ENCODE peak calls at places on chromosomes 2 and 18, in five cellular contexts. X, S, L, O and A are unnamed samples.
A peak's percentile ranks its signal among the peaks of the same experiment; 100 is the strongest.

GRCh38 chr2:132542953-132543569 is 126.5 kb downstream of the GPR39 start:
- DNase-seq in X (no peak), S (no peak), L (no peak), O (no peak), A (no peak)

GRCh38 chr2:36371963-36372391 is 16.4 kb downstream of the CRIM1 start:
- DNase-seq in X (no peak), S (no peak), L (no peak), O (no peak), A (peak; percentile 89)

GRCh38 chr2:105843797-105844374 is 99.2 kb downstream of the NCK2 start:
- DNase-seq in X (no peak), S (no peak), L (no peak), O (no peak), A (no peak)

GRCh38 chr18:55189972-55190371 is 230.7 kb upstream of the CCDC68 start:
- DNase-seq in X (no peak), S (no peak), L (no peak), O (peak; percentile 46), A (no peak)

GRCh38 chr18:74610216-74610615 is 12.5 kb downstream of the ZNF407 start:
- DNase-seq in X (no peak), S (no peak), L (no peak), O (no peak), A (no peak)

GRCh38 chr2:235027558-235028214 is 75.9 kb downstream of the SH3BP4 start:
- DNase-seq in X (no peak), S (peak; percentile 82), L (no peak), O (no peak), A (no peak)

GRCh38 chr2:206531996-206532543 is 88.7 kb downstream of the ADAM23 start:
- DNase-seq in X (no peak), S (peak; percentile 29), L (no peak), O (no peak), A (no peak)

GRCh38 chr2:172967036-172967982 is 108.3 kb upstream of the MAP3K20 start:
- DNase-seq in X (no peak), S (peak; percentile 13), L (no peak), O (no peak), A (no peak)

GRCh38 chr2:22027345-22028005 is 903.7 kb downstream of the TDRD15 start:
- DNase-seq in X (no peak), S (no peak), L (no peak), O (peak; percentile 2), A (no peak)

GRCh38 chr18:73283788-73284187 is 416.0 kb upstream of the NETO1 start:
- DNase-seq in X (no peak), S (no peak), L (no peak), O (peak; percentile 51), A (peak; percentile 89)

GRCh38 chr2:174914894-174915760 is 90.1 kb downstream of the CHN1 start:
- DNase-seq in X (no peak), S (peak; percentile 58), L (no peak), O (no peak), A (no peak)

GRCh38 chr2:29232041-29232440 is 116.8 kb downstream of the CLIP4 start:
- DNase-seq in X (no peak), S (no peak), L (no peak), O (no peak), A (no peak)

GRCh38 chr18:2168022-2168421 is 403.3 kb downstream of the METTL4 start:
- DNase-seq in X (no peak), S (no peak), L (no peak), O (no peak), A (no peak)

GRCh38 chr2:43792653-43793052 is 18.8 kb downstream of the DYNC2LI1 start:
- DNase-seq in X (no peak), S (no peak), L (no peak), O (no peak), A (no peak)

GRCh38 chr2:239425496-239426098 is 24.8 kb upstream of the HDAC4 start:
- DNase-seq in X (no peak), S (no peak), L (no peak), O (no peak), A (no peak)

GRCh38 chr2:217785544-217786045 is 217.2 kb downstream of the TNS1 start:
- DNase-seq in X (peak; percentile 88), S (peak; percentile 85), L (peak; percentile 63), O (peak; percentile 93), A (peak; percentile 33)

GRCh38 chr2:163347982-163348842 is 387.6 kb downstream of the FIGN start:
- DNase-seq in X (no peak), S (peak; percentile 51), L (peak; percentile 62), O (peak; percentile 76), A (peak; percentile 38)

GRCh38 chr2:232236200-232236599 is 142.4 kb upstream of the ALPP start:
- DNase-seq in X (peak; percentile 70), S (no peak), L (no peak), O (no peak), A (no peak)

GRCh38 chr2:167692191-167692590 is 555.2 kb downstream of the STK39 start:
- DNase-seq in X (no peak), S (no peak), L (no peak), O (no peak), A (no peak)

GRCh38 chr18:62777814-62778213 is 62.5 kb downstream of the PHLPP1 start:
- DNase-seq in X (no peak), S (no peak), L (no peak), O (no peak), A (no peak)

GRCh38 chr2:120749506-120750431 is 14.1 kb downstream of the GLI2 start:
- DNase-seq in X (no peak), S (peak; percentile 11), L (no peak), O (no peak), A (no peak)

GRCh38 chr2:233814436-233814835 is 36.3 kb downstream of the MROH2A start:
- DNase-seq in X (no peak), S (no peak), L (no peak), O (no peak), A (no peak)

GRCh38 chr2:164145093-164145987 is 409.5 kb upstream of the FIGN start:
- DNase-seq in X (peak; percentile 8), S (no peak), L (no peak), O (no peak), A (peak; percentile 12)

GRCh38 chr2:99256677-99257076 is 1.2 kb upstream of the LYG2 start:
- DNase-seq in X (no peak), S (no peak), L (no peak), O (no peak), A (no peak)

GRCh38 chr2:70450641-70451250 is 102.9 kb downstream of the TGFA start:
- DNase-seq in X (no peak), S (no peak), L (no peak), O (no peak), A (no peak)

GRCh38 chr18:58464104-58464625 is 164.7 kb downstream of the ALPK2 start:
- DNase-seq in X (no peak), S (no peak), L (no peak), O (no peak), A (no peak)

GRCh38 chr2:67479256-67479655 is 82.1 kb downstream of the ETAA1 start:
- DNase-seq in X (no peak), S (no peak), L (no peak), O (no peak), A (no peak)

DNA sequence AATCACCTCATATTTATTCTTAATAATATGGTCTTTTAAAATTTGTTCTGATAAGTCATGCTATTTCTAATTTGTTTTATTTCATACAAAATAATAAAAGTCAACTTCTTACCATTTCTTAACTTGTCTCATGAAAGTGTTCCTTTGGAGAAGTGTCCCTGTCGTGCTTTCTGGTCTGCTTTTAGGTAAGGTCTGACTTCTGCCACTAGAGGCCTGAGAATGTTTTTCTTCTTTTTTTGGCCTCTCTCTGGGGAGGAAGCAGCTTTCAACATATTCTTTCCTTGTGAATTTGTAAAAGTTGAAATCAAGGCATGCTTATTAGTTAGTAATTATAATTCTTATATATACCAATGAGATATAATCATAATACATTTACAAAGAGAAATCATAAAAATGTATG is 39.4 kb downstream of the MAP2 start:
- DNase-seq in X (peak; percentile 7), S (no peak), L (no peak), O (no peak), A (no peak)
- TF ChIP-seq CTCF in X (peak; percentile 8), S (peak; percentile 21), L (no peak), O (no peak), A (peak; percentile 40)

GRCh38 chr2:211077216-211077764 is 520.9 kb downstream of the CPS1 start:
- DNase-seq in X (no peak), S (no peak), L (peak; percentile 14), O (no peak), A (no peak)
- TF ChIP-seq CTCF in X (no peak), S (no peak), L (no peak), O (no peak), A (no peak)

GRCh38 chr2:220460257-220460985 is 833.0 kb downstream of the SLC4A3 start:
- DNase-seq in X (no peak), S (no peak), L (no peak), O (no peak), A (no peak)
- TF ChIP-seq CTCF in X (no peak), S (no peak), L (no peak), O (peak; percentile 13), A (peak; percentile 31)

GRCh38 chr2:238290079-238290478 is 1.7 kb upstream of the PER2 start:
- DNase-seq in X (no peak), S (no peak), L (no peak), O (peak; percentile 41), A (no peak)
- TF ChIP-seq CTCF in X (no peak), S (no peak), L (no peak), O (no peak), A (no peak)

GRCh38 chr2:63853527-63854310 is 12.0 kb downstream of the UGP2 start:
- DNase-seq in X (no peak), S (peak; percentile 7), L (peak; percentile 5), O (no peak), A (no peak)
- TF ChIP-seq CTCF in X (no peak), S (no peak), L (no peak), O (no peak), A (no peak)

DNA sequence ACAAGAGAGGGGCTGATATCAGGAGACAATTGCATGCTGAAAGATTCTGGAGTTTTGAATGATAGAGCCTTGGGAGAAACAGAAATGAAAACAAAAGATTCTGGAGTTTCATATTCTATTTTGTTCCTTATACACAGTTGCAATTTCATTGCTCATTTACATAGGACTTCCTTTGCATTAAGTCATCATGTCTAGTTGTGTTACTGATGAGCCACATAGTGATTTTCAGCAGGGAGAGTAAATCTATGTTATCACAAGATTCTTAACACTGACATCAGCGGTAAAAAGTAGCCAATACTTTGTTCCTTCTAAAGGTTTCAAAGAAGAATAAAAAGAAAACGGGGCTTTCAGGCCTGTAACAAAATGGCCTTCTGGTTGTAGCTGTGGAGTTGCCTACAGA is 7.1 kb downstream of the ADAM17 start:
- DNase-seq in X (peak; percentile 44), S (no peak), L (no peak), O (no peak), A (no peak)
- TF ChIP-seq CTCF in X (no peak), S (no peak), L (no peak), O (no peak), A (no peak)